ENCODE peak calls at places on chromosomes 11 and 22, in ten cellular contexts. F is pancreas; Z is activated CD4-positive, alpha-beta T cell treated with anti-CD3 and anti-CD28 coated beads, Interleukin-2, amount 50 U/mL, for 4 hours; R is NCI-H1436; P is NCI-H460; I is aorta; U is heart right ventricle; H is NB4; L is Kasumi-1; O is CD8-positive, alpha-beta memory T cell. S is an unnamed sample.

GRCh38 chr11:77124488-77124887 is 3.6 kb upstream of the MYO7A start:
- DNase-seq in U (no peak), I (no peak), L (no peak), F (peak; percentile 39), R (no peak), Z (no peak), H (no peak), P (no peak), O (no peak), S (no peak)

GRCh38 chr11:74756571-74756970 is 7.9 kb downstream of the RNF169 start:
- DNase-seq in H (no peak), R (no peak), Z (no peak), I (no peak), F (no peak), U (no peak), P (no peak), O (no peak), L (no peak), S (no peak)

GRCh38 chr22:47634342-47634741 is 871.9 kb downstream of the TBC1D22A start:
- DNase-seq in O (no peak), L (no peak), R (no peak), Z (no peak), P (no peak), I (no peak), U (no peak), F (no peak), H (no peak), S (no peak)

GRCh38 chr22:47329727-47330653 is 567.5 kb downstream of the TBC1D22A start:
- DNase-seq in H (peak; percentile 24), R (no peak), L (no peak), P (no peak), U (no peak), I (no peak), O (no peak), Z (no peak), F (no peak), S (no peak)

GRCh38 chr22:26673485-26673884 is 16.1 kb downstream of the MIAT start:
- DNase-seq in F (no peak), H (no peak), Z (peak; percentile 26), I (no peak), L (no peak), O (no peak), R (no peak), P (no peak), U (no peak), S (no peak)

GRCh38 chr22:42294034-42294985 is 23.9 kb upstream of the TCF20 start:
- DNase-seq in R (peak; percentile 49), O (peak; percentile 38), U (peak; percentile 60), P (no peak), H (peak; percentile 39), F (peak; percentile 87), Z (peak; percentile 16), I (peak; percentile 66), L (peak; percentile 31), S (peak; percentile 43)

GRCh38 chr11:38345286-38345685 is 1747.2 kb upstream of the RAG2 start:
- DNase-seq in L (no peak), O (no peak), I (no peak), R (no peak), Z (no peak), F (no peak), U (no peak), P (no peak), H (no peak), S (no peak)

GRCh38 chr11:33692013-33692504 is 8.6 kb downstream of the C11orf91 start:
- DNase-seq in R (no peak), Z (no peak), L (no peak), F (no peak), U (no peak), H (no peak), P (no peak), O (no peak), I (peak; percentile 87), S (no peak)

GRCh38 chr22:35575116-35575748 is 34.6 kb downstream of the RASD2 start:
- DNase-seq in H (peak; percentile 60), I (no peak), Z (no peak), L (no peak), F (no peak), O (no peak), U (no peak), R (peak; percentile 73), P (no peak), S (no peak)